ENCODE peak calls at places on chromosomes 1 and 21, in eight cellular contexts. W, A, T, Y, J, G, P and H are unnamed samples.

GRCh38 chr21:35333831-35334593 is 284.9 kb upstream of the RUNX1 start:
- DNase-seq in T (no peak), J (no peak), Y (no peak), G (no peak), A (no peak), P (no peak), W (no peak), H (no peak)

GRCh38 chr1:223077434-223077833 is 65.6 kb downstream of the TLR5 start:
- DNase-seq in G (no peak), Y (no peak), T (no peak), W (no peak), P (no peak), J (no peak), A (no peak), H (no peak)

GRCh38 chr1:15057834-15058233 is 95.7 kb upstream of the TMEM51 start:
- DNase-seq in A (no peak), J (no peak), W (no peak), Y (no peak), P (no peak), T (no peak), G (no peak), H (no peak)

GRCh38 chr1:174204697-174205308 is 45.5 kb downstream of the RABGAP1L start:
- DNase-seq in T (no peak), W (no peak), A (no peak), P (no peak), J (no peak), Y (no peak), G (no peak), H (no peak)

GRCh38 chr21:45615145-45615711 is 28.3 kb upstream of the PCBP3 start:
- DNase-seq in P (no peak), J (no peak), G (no peak), Y (peak; percentile 31), W (no peak), A (peak; percentile 31), T (no peak), H (peak; percentile 10)

GRCh38 chr1:213647864-213648650 is 339.7 kb upstream of the PROX1 start:
- DNase-seq in T (no peak), A (no peak), W (no peak), Y (no peak), P (no peak), J (no peak), G (no peak), H (no peak)

GRCh38 chr1:84675106-84675505 is 15.2 kb downstream of the SSX2IP start:
- DNase-seq in G (no peak), P (no peak), T (no peak), Y (peak; percentile 50), A (no peak), J (no peak), W (no peak), H (no peak)

GRCh38 chr1:89532866-89533265 is 8.2 kb downstream of the LRRC8B start:
- DNase-seq in A (no peak), J (no peak), Y (no peak), G (no peak), T (no peak), P (no peak), W (no peak), H (no peak)

GRCh38 chr1:44151808-44152207 is 10.4 kb upstream of the KLF18 start:
- DNase-seq in A (no peak), G (no peak), T (no peak), W (no peak), J (no peak), Y (no peak), P (no peak), H (no peak)

GRCh38 chr1:158972841-158973240 is 36.9 kb upstream of the IFI16 start:
- DNase-seq in G (no peak), P (peak; percentile 3), W (no peak), A (peak; percentile 47), T (no peak), Y (peak; percentile 1), J (no peak), H (no peak)

GRCh38 chr1:212958175-212958574 is 7.8 kb downstream of the VASH2 start:
- DNase-seq in T (peak; percentile 35), Y (peak; percentile 78), W (no peak), A (peak; percentile 67), P (no peak), G (no peak), J (no peak), H (no peak)